ENCODE peak calls at places on chromosome 19, in six cellular contexts. J, O, H, G, P and L are unnamed samples.

GRCh38 chr19:22784051-22784450 is at the start of gene ZNF99:
- DNase-seq in H (no peak), J (peak; percentile 1), P (no peak), G (no peak), O (no peak), L (no peak)

GRCh38 chr19:11246941-11247340 is 7.5 kb downstream of the ANGPTL8 start:
- DNase-seq in O (no peak), P (no peak), H (no peak), G (no peak), J (no peak), L (no peak)

GRCh38 chr19:42038675-42039074 is 31.3 kb downstream of the GRIK5 start:
- DNase-seq in P (no peak), G (no peak), O (no peak), J (no peak), H (no peak), L (no peak)

GRCh38 chr19:16849168-16849567 is 20.0 kb downstream of the SIN3B start:
- DNase-seq in H (no peak), G (no peak), O (peak; percentile 6), J (no peak), P (no peak), L (no peak)

GRCh38 chr19:38736413-38737280 is 7.6 kb downstream of the CAPN12 start:
- DNase-seq in G (peak; percentile 66), J (peak; percentile 36), P (no peak), H (peak; percentile 36), O (peak; percentile 52), L (peak; percentile 64)

GRCh38 chr19:13169769-13170168 is 19.6 kb downstream of the IER2 start:
- DNase-seq in J (peak; percentile 91), O (peak; percentile 28), H (no peak), G (no peak), P (no peak), L (no peak)

GRCh38 chr19:18814063-18814462 is 17.7 kb upstream of the UPF1 start:
- DNase-seq in P (no peak), G (no peak), O (no peak), H (no peak), J (no peak), L (no peak)

GRCh38 chr19:46840157-46840942 is 10.3 kb downstream of the AP2S1 start:
- DNase-seq in G (peak; percentile 59), H (peak; percentile 49), J (peak; percentile 95), P (no peak), O (peak; percentile 57), L (peak; percentile 32)

GRCh38 chr19:34481861-34482379 is 362 bp downstream of the WTIP start:
- DNase-seq in G (no peak), H (no peak), P (no peak), J (no peak), O (peak; percentile 55), L (no peak)

GRCh38 chr19:2290441-2291184 is 8.6 kb upstream of the PEAK3 start:
- DNase-seq in O (no peak), P (no peak), H (peak; percentile 34), G (no peak), J (peak; percentile 66), L (peak; percentile 53)

GRCh38 chr19:42423462-42424344 is 3.5 kb downstream of the LIPE start:
- DNase-seq in H (peak; percentile 89), P (peak; percentile 71), G (peak; percentile 98), O (peak; percentile 89), J (peak; percentile 81), L (peak; percentile 91)

GRCh38 chr19:47509973-47510372 is 4.9 kb downstream of the NAPA start:
- DNase-seq in P (no peak), J (no peak), G (no peak), O (no peak), H (no peak), L (no peak)

GRCh38 chr19:6465663-6466062 is 1.6 kb downstream of the CRB3 start:
- DNase-seq in H (no peak), P (no peak), G (no peak), J (no peak), O (no peak), L (no peak)

GRCh38 chr19:8212212-8212611 is 3.0 kb downstream of the CERS4 start:
- DNase-seq in P (no peak), O (no peak), J (no peak), G (no peak), H (no peak), L (no peak)